ENCODE peak calls at places on chromosomes 3 and 15, in four cellular contexts. One of them, this sample, is unnamed.

GRCh38 chr15:90291679-90292356 is 26.3 kb downstream of the NGRN start:
- DNase-seq in upper lobe of left lung: no peak
- DNase-seq in WERI-Rb-1: peak; percentile 32
- DNase-seq in adrenal gland: no peak
- DNase-seq in this sample: peak; percentile 43

GRCh38 chr3:159964166-159964973 is 24.3 kb upstream of the IL12A start:
- DNase-seq in upper lobe of left lung: no peak
- DNase-seq in WERI-Rb-1: no peak
- DNase-seq in adrenal gland: no peak
- DNase-seq in this sample: peak; percentile 61

GRCh38 chr3:157130881-157131251 is 29.1 kb downstream of the CCNL1 start:
- DNase-seq in upper lobe of left lung: peak; percentile 79
- DNase-seq in WERI-Rb-1: no peak
- DNase-seq in adrenal gland: no peak
- DNase-seq in this sample: no peak

GRCh38 chr3:99789322-99789721 is 28.3 kb upstream of the CMSS1 start:
- DNase-seq in upper lobe of left lung: no peak
- DNase-seq in WERI-Rb-1: peak; percentile 50
- DNase-seq in adrenal gland: peak; percentile 57
- DNase-seq in this sample: peak; percentile 86

GRCh38 chr3:119702530-119703527 is at the start of gene CFAP91:
- DNase-seq in upper lobe of left lung: peak; percentile 99
- DNase-seq in WERI-Rb-1: no peak
- DNase-seq in adrenal gland: peak; percentile 99
- DNase-seq in this sample: peak; percentile 95

GRCh38 chr3:61247191-61247590 is 4.1 kb downstream of the FHIT start:
- DNase-seq in upper lobe of left lung: no peak
- DNase-seq in WERI-Rb-1: peak; percentile 74
- DNase-seq in adrenal gland: peak; percentile 78
- DNase-seq in this sample: no peak

GRCh38 chr3:20046556-20046955 is 6.3 kb downstream of the KAT2B start:
- DNase-seq in upper lobe of left lung: no peak
- DNase-seq in WERI-Rb-1: no peak
- DNase-seq in adrenal gland: no peak
- DNase-seq in this sample: no peak

GRCh38 chr15:25242166-25242879 is 196.5 kb downstream of the UBE3A start:
- DNase-seq in upper lobe of left lung: no peak
- DNase-seq in WERI-Rb-1: peak; percentile 1
- DNase-seq in adrenal gland: peak; percentile 37
- DNase-seq in this sample: no peak

GRCh38 chr3:71694358-71694999 is 30.7 kb downstream of the EIF4E3 start:
- DNase-seq in upper lobe of left lung: no peak
- DNase-seq in WERI-Rb-1: no peak
- DNase-seq in adrenal gland: no peak
- DNase-seq in this sample: peak; percentile 79

GRCh38 chr3:130905551-130905950 is 11.7 kb downstream of the ATP2C1 start:
- DNase-seq in upper lobe of left lung: no peak
- DNase-seq in WERI-Rb-1: no peak
- DNase-seq in adrenal gland: no peak
- DNase-seq in this sample: no peak

GRCh38 chr15:70111203-70112017 is 13.7 kb upstream of the TLE3 start:
- DNase-seq in upper lobe of left lung: no peak
- DNase-seq in WERI-Rb-1: peak; percentile 89
- DNase-seq in adrenal gland: peak; percentile 88
- DNase-seq in this sample: peak; percentile 94

GRCh38 chr15:74869726-74870407 is 3.3 kb downstream of the SCAMP2 start:
- DNase-seq in upper lobe of left lung: no peak
- DNase-seq in WERI-Rb-1: no peak
- DNase-seq in adrenal gland: peak; percentile 85
- DNase-seq in this sample: peak; percentile 73

GRCh38 chr15:43126358-43126757 is 7.0 kb upstream of the TMEM62 start:
- DNase-seq in upper lobe of left lung: no peak
- DNase-seq in WERI-Rb-1: no peak
- DNase-seq in adrenal gland: no peak
- DNase-seq in this sample: no peak

GRCh38 chr3:45599424-45599886 is 4.9 kb downstream of the LIMD1 start:
- DNase-seq in upper lobe of left lung: no peak
- DNase-seq in WERI-Rb-1: no peak
- DNase-seq in adrenal gland: no peak
- DNase-seq in this sample: no peak

GRCh38 chr15:29018406-29018805 is 132.6 kb downstream of the APBA2 start:
- DNase-seq in upper lobe of left lung: no peak
- DNase-seq in WERI-Rb-1: peak; percentile 15
- DNase-seq in adrenal gland: peak; percentile 25
- DNase-seq in this sample: no peak

GRCh38 chr15:44029940-44030568 is 165.0 kb downstream of the FRMD5 start:
- DNase-seq in upper lobe of left lung: no peak
- DNase-seq in WERI-Rb-1: no peak
- DNase-seq in adrenal gland: no peak
- DNase-seq in this sample: no peak

GRCh38 chr3:52437326-52438103 is 7.4 kb downstream of the SEMA3G start:
- DNase-seq in upper lobe of left lung: peak; percentile 77
- DNase-seq in WERI-Rb-1: no peak
- DNase-seq in adrenal gland: no peak
- DNase-seq in this sample: no peak

GRCh38 chr15:56468271-56468912 is 3.5 kb upstream of the MNS1 start:
- DNase-seq in upper lobe of left lung: no peak
- DNase-seq in WERI-Rb-1: no peak
- DNase-seq in adrenal gland: no peak
- DNase-seq in this sample: no peak

GRCh38 chr3:104349836-104350235 is 1016.9 kb upstream of the ALCAM start:
- DNase-seq in upper lobe of left lung: no peak
- DNase-seq in WERI-Rb-1: no peak
- DNase-seq in adrenal gland: no peak
- DNase-seq in this sample: no peak

GRCh38 chr3:23710555-23710954 is 95.2 kb upstream of the UBE2E1 start:
- DNase-seq in upper lobe of left lung: no peak
- DNase-seq in WERI-Rb-1: no peak
- DNase-seq in adrenal gland: peak; percentile 55
- DNase-seq in this sample: peak; percentile 94

GRCh38 chr3:171315101-171315500 is 145.1 kb downstream of the TNIK start:
- DNase-seq in upper lobe of left lung: no peak
- DNase-seq in WERI-Rb-1: no peak
- DNase-seq in adrenal gland: no peak
- DNase-seq in this sample: no peak

GRCh38 chr3:61442696-61443095 is 118.7 kb upstream of the PTPRG start:
- DNase-seq in upper lobe of left lung: no peak
- DNase-seq in WERI-Rb-1: no peak
- DNase-seq in adrenal gland: no peak
- DNase-seq in this sample: peak; percentile 54

GRCh38 chr3:52084216-52084945 is 28.0 kb upstream of the DUSP7 start:
- DNase-seq in upper lobe of left lung: no peak
- DNase-seq in WERI-Rb-1: no peak
- DNase-seq in adrenal gland: no peak
- DNase-seq in this sample: no peak

GRCh38 chr3:120602682-120603081 is 6.5 kb downstream of the NDUFB4 start:
- DNase-seq in upper lobe of left lung: no peak
- DNase-seq in WERI-Rb-1: no peak
- DNase-seq in adrenal gland: no peak
- DNase-seq in this sample: no peak

GRCh38 chr3:73004316-73004715 is 7.7 kb downstream of the PPP4R2 start:
- DNase-seq in upper lobe of left lung: no peak
- DNase-seq in WERI-Rb-1: no peak
- DNase-seq in adrenal gland: no peak
- DNase-seq in this sample: no peak

GRCh38 chr3:127012091-127012490 is 29.2 kb downstream of the PLXNA1 start:
- DNase-seq in upper lobe of left lung: no peak
- DNase-seq in WERI-Rb-1: no peak
- DNase-seq in adrenal gland: no peak
- DNase-seq in this sample: peak; percentile 16

GRCh38 chr3:4533489-4534443 is 40.6 kb downstream of the ITPR1 start:
- DNase-seq in upper lobe of left lung: no peak
- DNase-seq in WERI-Rb-1: peak; percentile 28
- DNase-seq in adrenal gland: peak; percentile 64
- DNase-seq in this sample: no peak
- H3K27ac ChIP-seq in upper lobe of left lung: peak overlapping the region; percentile 49
- H3K27ac ChIP-seq in WERI-Rb-1: peak overlapping the region; percentile 7
- H3K27ac ChIP-seq in adrenal gland: no peak overlapping the region
- H3K27ac ChIP-seq in this sample: peak overlapping the region; percentile 27

GRCh38 chr3:195582947-195583346 is 793 bp downstream of the APOD start:
- DNase-seq in upper lobe of left lung: no peak
- DNase-seq in WERI-Rb-1: no peak
- DNase-seq in adrenal gland: no peak
- DNase-seq in this sample: no peak
- TF ChIP-seq CTCF in upper lobe of left lung: no peak
- TF ChIP-seq CTCF in WERI-Rb-1: peak; percentile 1
- TF ChIP-seq CTCF in adrenal gland: no peak
- TF ChIP-seq CTCF in this sample: no peak

GRCh38 chr3:48268936-48269551 is 28.1 kb downstream of the ZNF589 start:
- DNase-seq in upper lobe of left lung: no peak
- DNase-seq in WERI-Rb-1: no peak
- DNase-seq in adrenal gland: no peak
- DNase-seq in this sample: no peak

GRCh38 chr3:48268381-48268935 is 27.6 kb downstream of the ZNF589 start:
- DNase-seq in upper lobe of left lung: no peak
- DNase-seq in WERI-Rb-1: peak; percentile 69
- DNase-seq in adrenal gland: no peak
- DNase-seq in this sample: no peak

GRCh38 chr3:48269592-48269991 is 28.7 kb downstream of the ZNF589 start:
- DNase-seq in upper lobe of left lung: no peak
- DNase-seq in WERI-Rb-1: no peak
- DNase-seq in adrenal gland: no peak
- DNase-seq in this sample: no peak

GRCh38 chr3:48270306-48270705 is 29.4 kb downstream of the ZNF589 start:
- DNase-seq in upper lobe of left lung: no peak
- DNase-seq in WERI-Rb-1: no peak
- DNase-seq in adrenal gland: no peak
- DNase-seq in this sample: no peak

DNA sequence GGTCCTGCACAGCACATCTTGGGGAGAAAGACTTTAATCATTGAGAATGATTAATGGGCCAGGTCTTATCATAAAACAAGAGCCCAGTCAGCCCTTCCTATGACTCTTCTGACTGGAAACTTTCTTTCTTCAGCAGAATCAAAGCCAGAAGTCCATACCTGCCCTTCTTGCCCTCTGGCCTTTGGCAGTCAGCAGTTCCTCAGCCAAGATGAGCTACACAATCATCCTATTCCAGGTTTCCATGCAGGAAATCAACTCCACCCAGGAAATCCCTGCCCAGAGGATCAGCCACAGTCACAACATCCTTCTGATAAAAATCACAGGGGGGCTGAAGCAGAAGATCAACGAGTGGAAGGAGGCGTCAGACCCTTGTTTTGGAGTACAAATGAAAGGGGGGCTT is 26.9 kb downstream of the ZNF589 start:
- DNase-seq in upper lobe of left lung: no peak
- DNase-seq in WERI-Rb-1: no peak
- DNase-seq in adrenal gland: no peak
- DNase-seq in this sample: no peak
- H3K27ac ChIP-seq in upper lobe of left lung: peak overlapping the region; percentile 7
- H3K27ac ChIP-seq in WERI-Rb-1: peak overlapping the region; percentile 83
- H3K27ac ChIP-seq in adrenal gland: no peak overlapping the region
- H3K27ac ChIP-seq in this sample: no peak overlapping the region

GRCh38 chr3:40737343-40737742 is 212.6 kb downstream of the ZNF621 start:
- DNase-seq in upper lobe of left lung: no peak
- DNase-seq in WERI-Rb-1: no peak
- DNase-seq in adrenal gland: no peak
- DNase-seq in this sample: peak; percentile 7

GRCh38 chr3:40736943-40737342 is 212.2 kb downstream of the ZNF621 start:
- DNase-seq in upper lobe of left lung: no peak
- DNase-seq in WERI-Rb-1: no peak
- DNase-seq in adrenal gland: no peak
- DNase-seq in this sample: no peak

GRCh38 chr3:40731445-40731844 is 206.7 kb downstream of the ZNF621 start:
- DNase-seq in upper lobe of left lung: no peak
- DNase-seq in WERI-Rb-1: no peak
- DNase-seq in adrenal gland: no peak
- DNase-seq in this sample: no peak
- TF ChIP-seq CTCF in upper lobe of left lung: no peak
- TF ChIP-seq CTCF in WERI-Rb-1: no peak
- TF ChIP-seq CTCF in adrenal gland: no peak
- TF ChIP-seq CTCF in this sample: no peak

GRCh38 chr15:47861186-47861585 is 143.9 kb downstream of the SEMA6D start:
- DNase-seq in upper lobe of left lung: no peak
- DNase-seq in WERI-Rb-1: no peak
- DNase-seq in adrenal gland: no peak
- DNase-seq in this sample: no peak
- H3K27ac ChIP-seq in upper lobe of left lung: no peak overlapping the region
- H3K27ac ChIP-seq in WERI-Rb-1: no peak overlapping the region
- H3K27ac ChIP-seq in adrenal gland: no peak overlapping the region
- H3K27ac ChIP-seq in this sample: no peak overlapping the region

GRCh38 chr3:40780341-40780800 is 255.6 kb downstream of the ZNF621 start:
- DNase-seq in upper lobe of left lung: peak; percentile 84
- DNase-seq in WERI-Rb-1: no peak
- DNase-seq in adrenal gland: peak; percentile 79
- DNase-seq in this sample: peak; percentile 85

GRCh38 chr3:40779039-40779438 is 254.3 kb downstream of the ZNF621 start:
- DNase-seq in upper lobe of left lung: no peak
- DNase-seq in WERI-Rb-1: no peak
- DNase-seq in adrenal gland: no peak
- DNase-seq in this sample: no peak

GRCh38 chr3:40780801-40781406 is 256.1 kb downstream of the ZNF621 start:
- DNase-seq in upper lobe of left lung: peak; percentile 56
- DNase-seq in WERI-Rb-1: no peak
- DNase-seq in adrenal gland: peak; percentile 53
- DNase-seq in this sample: peak; percentile 60

DNA sequence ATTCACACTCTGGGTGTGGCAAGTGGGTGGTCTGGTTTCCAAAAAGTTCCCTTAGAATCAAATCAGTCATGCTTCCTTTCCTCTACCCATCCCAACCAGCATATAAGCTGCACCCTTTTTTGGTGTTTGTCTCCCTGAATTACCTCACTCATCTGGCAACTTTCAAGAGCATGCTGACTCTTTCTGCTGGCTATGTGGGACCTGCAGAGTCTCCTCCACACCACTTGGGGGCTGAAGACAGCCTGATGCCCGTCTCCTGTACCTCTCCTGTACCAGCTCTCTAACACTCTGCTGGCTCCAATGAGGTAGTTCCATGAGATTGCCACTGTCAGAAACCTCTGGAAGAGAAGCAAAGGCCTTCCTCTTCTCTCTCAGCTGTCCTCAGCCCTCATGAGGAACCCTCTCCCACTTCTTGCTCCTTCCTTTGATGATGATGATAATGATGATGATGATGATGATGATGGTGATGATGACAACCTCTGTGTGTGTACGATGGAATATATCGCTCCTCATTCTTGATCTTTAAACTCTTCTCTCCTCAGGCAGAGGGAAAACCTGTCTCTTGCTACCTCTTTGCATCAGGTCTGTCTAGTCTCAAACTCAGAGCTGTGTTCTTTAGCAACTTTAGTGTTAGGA is 257.4 kb downstream of the ZNF621 start:
- DNase-seq in upper lobe of left lung: no peak
- DNase-seq in WERI-Rb-1: no peak
- DNase-seq in adrenal gland: no peak
- DNase-seq in this sample: no peak
- TF ChIP-seq CTCF in upper lobe of left lung: no peak
- TF ChIP-seq CTCF in WERI-Rb-1: peak; percentile 47
- TF ChIP-seq CTCF in adrenal gland: peak; percentile 11
- TF ChIP-seq CTCF in this sample: peak; percentile 13

GRCh38 chr3:28973621-28974020 is 307.2 kb upstream of the RBMS3 start:
- DNase-seq in upper lobe of left lung: no peak
- DNase-seq in WERI-Rb-1: no peak
- DNase-seq in adrenal gland: no peak
- DNase-seq in this sample: no peak
- H3K27ac ChIP-seq in upper lobe of left lung: no peak overlapping the region
- H3K27ac ChIP-seq in WERI-Rb-1: no peak overlapping the region
- H3K27ac ChIP-seq in adrenal gland: no peak overlapping the region
- H3K27ac ChIP-seq in this sample: no peak overlapping the region